ENCODE peak calls at places on chromosome 16, in five cellular contexts. U is trophoblast cell, T is H1, N is neuronal stem cell, B is mesenchymal stem cell. J is an unnamed sample.

GRCh38 chr16:16076400-16076901 is 127.0 kb downstream of the ABCC1 start:
- DNase-seq in U (no peak), T (no peak), N (no peak), B (no peak), J (no peak)

GRCh38 chr16:74984194-74984669 is 691 bp downstream of the WDR59 start:
- DNase-seq in U (no peak), T (no peak), N (no peak), B (peak), J (no peak)

GRCh38 chr16:80924372-80924978 is 82.2 kb downstream of the CMC2 start:
- DNase-seq in U (peak), T (peak), N (peak), B (peak), J (peak)

GRCh38 chr16:30585400-30586191 is at the start of gene ZNF785:
- DNase-seq in U (peak), T (peak), N (peak), B (peak), J (peak)

GRCh38 chr16:87765473-87765775 is 362 bp downstream of the KLHDC4 start:
- DNase-seq in U (no peak), T (no peak), N (no peak), B (peak), J (no peak)

GRCh38 chr16:15665107-15665506 is 15.1 kb downstream of the NDE1 start:
- DNase-seq in U (no peak), T (no peak), N (no peak), B (no peak), J (no peak)

GRCh38 chr16:53913082-53913870 is 209.3 kb downstream of the FTO start:
- DNase-seq in U (no peak), T (no peak), N (no peak), B (peak), J (no peak)

GRCh38 chr16:89534147-89534788 is 26.1 kb downstream of the SPG7 start:
- DNase-seq in U (no peak), T (no peak), N (no peak), B (peak), J (no peak)

GRCh38 chr16:14284930-14285541 is 213.9 kb downstream of the MRTFB start:
- DNase-seq in U (peak), T (no peak), N (no peak), B (peak), J (peak)

GRCh38 chr16:88773812-88774291 is 11.2 kb downstream of the PIEZO1 start:
- DNase-seq in U (peak), T (no peak), N (no peak), B (peak), J (no peak)

GRCh38 chr16:75247249-75247648 is 4.2 kb downstream of the BCAR1 start:
- DNase-seq in U (no peak), T (no peak), N (no peak), B (peak), J (no peak)

GRCh38 chr16:22890976-22891375 is 77.0 kb downstream of the HS3ST2 start:
- DNase-seq in U (no peak), T (no peak), N (no peak), B (no peak), J (no peak)

GRCh38 chr16:85321856-85322271 is 209.6 kb upstream of the CIBAR2 start:
- DNase-seq in U (no peak), T (no peak), N (no peak), B (peak), J (no peak)

GRCh38 chr16:1469693-1470201 is 5.1 kb downstream of the CLCN7 start:
- DNase-seq in U (no peak), T (peak), N (no peak), B (no peak), J (no peak)

GRCh38 chr16:15907863-15908478 is 19.6 kb upstream of the CEP20 start:
- DNase-seq in U (no peak), T (peak), N (peak), B (peak), J (peak)

GRCh38 chr16:3149193-3149530 is 14.3 kb downstream of the ZNF213 start:
- DNase-seq in U (peak), T (no peak), N (no peak), B (no peak), J (no peak)

GRCh38 chr16:23557779-23558330 is 328 bp downstream of the UBFD1 start:
- DNase-seq in U (no peak), T (no peak), N (no peak), B (peak), J (peak)

GRCh38 chr16:11135167-11135973 is 120.6 kb downstream of the SOCS1 start:
- DNase-seq in U (peak), T (no peak), N (no peak), B (peak), J (no peak)

GRCh38 chr16:17519556-17519955 is 48.8 kb upstream of the XYLT1 start:
- DNase-seq in U (no peak), T (no peak), N (no peak), B (no peak), J (no peak)

GRCh38 chr16:72785886-72786285 is 262.0 kb downstream of the ZFHX3 start:
- DNase-seq in U (no peak), T (no peak), N (no peak), B (peak), J (no peak)

GRCh38 chr16:19583665-19584300 is 28.3 kb downstream of the VPS35L start:
- DNase-seq in U (no peak), T (no peak), N (peak), B (peak), J (no peak)

GRCh38 chr16:87278191-87279093 is 38.8 kb downstream of the C16orf95 start:
- DNase-seq in U (peak), T (peak), N (peak), B (peak), J (peak)

GRCh38 chr16:67936124-67936875 is at the start of gene PSMB10:
- DNase-seq in U (no peak), T (peak), N (peak), B (peak), J (no peak)

GRCh38 chr16:14559809-14560227 is 70.2 kb downstream of the PARN start:
- DNase-seq in U (no peak), T (no peak), N (no peak), B (no peak), J (no peak)

DNA sequence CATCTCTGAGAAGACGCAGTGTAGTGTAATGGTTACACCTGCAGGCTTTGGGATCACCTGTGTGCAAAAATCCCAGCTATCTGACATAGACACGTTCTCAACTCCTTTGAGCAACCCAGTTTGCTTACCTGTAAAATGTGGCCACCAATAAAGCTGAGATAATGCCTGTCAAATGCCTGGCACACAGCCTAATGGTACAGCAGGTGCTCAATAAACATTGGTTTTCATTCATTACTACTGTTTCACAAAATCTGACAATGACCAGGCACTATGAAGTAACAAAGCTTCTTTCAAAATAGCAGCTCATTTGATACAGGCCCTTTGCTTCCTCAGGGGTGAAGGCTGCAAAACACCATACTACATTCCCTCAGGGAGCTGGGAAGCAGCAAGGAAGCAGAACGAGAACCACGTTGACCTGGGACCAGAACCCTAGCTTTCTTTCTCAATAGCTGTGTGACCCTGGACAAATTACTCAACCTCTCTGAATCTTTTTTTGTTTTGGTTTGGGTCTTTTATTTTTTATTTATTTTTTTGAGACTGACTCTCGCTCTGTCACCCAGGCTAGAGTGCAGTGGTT is 4.8 kb downstream of the PAM16 start:
- DNase-seq in U (no peak), T (no peak), N (no peak), B (no peak), J (no peak)
- H2BK12ac ChIP-seq in U (no peak), T (no peak), N (no peak), B (no peak), J (no peak)

DNA sequence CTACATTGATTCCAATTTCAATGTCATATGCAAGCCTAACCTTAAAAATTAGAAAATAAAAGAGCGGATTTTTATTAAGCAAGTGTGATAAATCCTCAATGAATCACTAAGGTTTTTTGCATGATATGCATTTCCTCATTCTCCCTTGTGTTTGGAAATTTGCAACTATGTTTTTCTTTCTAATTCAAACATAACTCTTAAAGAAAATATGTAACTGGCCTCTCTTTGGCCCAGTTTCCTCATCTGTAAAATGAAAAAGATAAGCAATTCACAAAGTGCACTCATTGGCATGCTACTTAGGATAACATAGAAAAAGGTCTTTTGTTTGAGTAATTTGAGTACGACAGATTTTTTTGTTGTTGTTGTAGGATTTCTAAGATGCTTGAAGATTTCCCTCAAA is 295.5 kb downstream of the CDH11 start:
- DNase-seq in U (no peak), T (no peak), N (no peak), B (no peak), J (no peak)
- H2BK12ac ChIP-seq in U (no peak), T (no peak), N (no peak), B (no peak), J (no peak)

DNA sequence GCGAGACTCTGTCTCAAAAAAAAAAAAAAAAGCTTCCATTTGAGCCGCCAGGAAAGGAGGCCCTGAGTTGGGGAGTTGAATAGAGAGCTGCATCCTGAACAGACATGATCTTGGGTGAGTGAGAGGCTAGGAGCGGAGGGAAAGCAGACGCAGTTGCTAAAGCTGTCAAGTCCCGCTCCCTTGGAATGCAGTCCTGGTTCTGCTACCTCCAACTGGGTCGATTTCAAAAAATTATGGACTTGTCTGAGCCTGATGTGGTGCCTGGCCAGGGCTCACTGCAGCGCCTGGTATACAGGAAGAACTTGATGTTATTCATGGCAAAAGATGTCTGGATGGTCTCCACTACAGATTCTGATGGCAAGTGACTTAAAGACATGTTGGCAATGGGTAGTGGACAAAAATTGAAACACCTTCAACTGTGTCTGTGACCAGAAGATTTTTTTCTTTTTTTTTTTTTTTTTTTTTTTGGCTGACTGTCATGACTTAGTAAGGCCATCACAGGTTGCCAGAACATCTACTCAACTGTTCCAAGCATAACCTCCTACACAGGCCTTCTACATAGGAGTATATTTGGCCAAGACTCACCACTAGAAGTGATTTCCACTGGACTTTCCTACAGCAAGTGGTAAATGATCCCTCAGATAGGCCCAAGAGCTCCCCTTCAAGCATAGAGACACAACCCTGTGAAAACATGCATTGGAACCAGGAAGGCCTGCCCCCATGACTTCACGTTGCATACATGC is 726.1 kb downstream of the MAF start:
- DNase-seq in U (no peak), T (no peak), N (no peak), B (no peak), J (no peak)
- H2BK12ac ChIP-seq in U (no peak), T (no peak), N (no peak), B (no peak), J (no peak)

DNA sequence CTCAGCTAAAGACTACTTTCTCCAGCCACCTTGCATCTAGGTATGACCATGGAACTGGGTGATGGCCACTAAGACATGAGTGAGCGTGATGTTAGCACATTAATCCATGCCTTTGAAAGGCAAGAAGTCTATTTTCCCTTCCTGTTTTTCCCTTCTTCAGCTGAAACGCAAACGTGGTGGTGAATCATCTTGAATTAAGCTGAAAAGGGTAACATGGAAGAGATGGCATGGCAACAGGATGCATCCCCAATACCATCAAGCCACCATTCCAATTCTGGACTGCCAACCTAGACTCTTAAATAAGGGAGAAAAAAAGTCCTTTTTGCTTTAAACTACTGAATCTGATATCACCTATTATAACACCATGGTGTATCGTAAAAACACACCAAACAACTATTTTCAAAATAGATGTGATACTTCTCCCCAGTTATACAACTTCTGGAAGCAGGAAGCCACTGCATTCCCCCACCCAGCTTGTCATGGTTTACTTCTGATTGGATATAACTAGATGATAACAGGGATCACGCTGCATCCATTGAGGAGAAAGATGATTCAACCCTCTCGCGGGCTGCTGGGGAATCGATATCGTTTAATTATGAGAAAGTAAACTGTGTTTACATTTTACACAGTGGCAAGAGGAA is 368.6 kb downstream of the CDH13 start:
- DNase-seq in U (no peak), T (no peak), N (no peak), B (peak), J (no peak)
- H2BK12ac ChIP-seq in U (no peak), T (no peak), N (no peak), B (peak), J (no peak)

J was measured in H9.